ENCODE peak calls at places on chromosomes 5 and 9, in five cellular contexts. One of them, this sample, is unnamed.

GRCh38 chr9:136619742-136620440 is 42.8 kb upstream of the EGFL7 start:
- DNase-seq in astrocyte of the spinal cord: peak; percentile 27
- DNase-seq in cardiac septum: peak; percentile 96
- DNase-seq in T-cell: no peak
- DNase-seq in NCI-H748 treated with DMSO at 0.1 percent for 48 hours: no peak
- DNase-seq in this sample: no peak

GRCh38 chr9:132877447-132877817 is 652 bp downstream of the AK8 start:
- DNase-seq in astrocyte of the spinal cord: no peak
- DNase-seq in cardiac septum: no peak
- DNase-seq in T-cell: no peak
- DNase-seq in NCI-H748 treated with DMSO at 0.1 percent for 48 hours: no peak
- DNase-seq in this sample: no peak

GRCh38 chr9:131473891-131474290 is 28.8 kb upstream of the POMT1 start:
- DNase-seq in astrocyte of the spinal cord: no peak
- DNase-seq in cardiac septum: peak; percentile 58
- DNase-seq in T-cell: no peak
- DNase-seq in NCI-H748 treated with DMSO at 0.1 percent for 48 hours: no peak
- DNase-seq in this sample: no peak

GRCh38 chr9:127991017-127991756 is 10.4 kb upstream of the EEIG1 start:
- DNase-seq in astrocyte of the spinal cord: no peak
- DNase-seq in cardiac septum: no peak
- DNase-seq in T-cell: no peak
- DNase-seq in NCI-H748 treated with DMSO at 0.1 percent for 48 hours: peak; percentile 91
- DNase-seq in this sample: no peak

GRCh38 chr9:134768332-134769083 is 112.1 kb upstream of the FCN2 start:
- DNase-seq in astrocyte of the spinal cord: no peak
- DNase-seq in cardiac septum: no peak
- DNase-seq in T-cell: no peak
- DNase-seq in NCI-H748 treated with DMSO at 0.1 percent for 48 hours: no peak
- DNase-seq in this sample: no peak

GRCh38 chr9:105842023-105842644 is 147.8 kb downstream of the TMEM38B start:
- DNase-seq in astrocyte of the spinal cord: peak; percentile 51
- DNase-seq in cardiac septum: no peak
- DNase-seq in T-cell: no peak
- DNase-seq in NCI-H748 treated with DMSO at 0.1 percent for 48 hours: peak; percentile 45
- DNase-seq in this sample: peak; percentile 60

GRCh38 chr9:7348692-7349091 is 450.9 kb downstream of the DMAC1 start:
- DNase-seq in astrocyte of the spinal cord: no peak
- DNase-seq in cardiac septum: no peak
- DNase-seq in T-cell: no peak
- DNase-seq in NCI-H748 treated with DMSO at 0.1 percent for 48 hours: no peak
- DNase-seq in this sample: no peak

GRCh38 chr5:87780831-87781760 is 368.4 kb upstream of the CCNH start:
- DNase-seq in astrocyte of the spinal cord: peak; percentile 90
- DNase-seq in cardiac septum: peak; percentile 84
- DNase-seq in T-cell: peak; percentile 33
- DNase-seq in NCI-H748 treated with DMSO at 0.1 percent for 48 hours: peak; percentile 88
- DNase-seq in this sample: peak; percentile 87

GRCh38 chr5:117680421-117680820 is 1105.8 kb upstream of the SEMA6A start:
- DNase-seq in astrocyte of the spinal cord: peak; percentile 7
- DNase-seq in cardiac septum: no peak
- DNase-seq in T-cell: no peak
- DNase-seq in NCI-H748 treated with DMSO at 0.1 percent for 48 hours: no peak
- DNase-seq in this sample: no peak

GRCh38 chr9:134165357-134166315 is 1.3 kb upstream of the RNU6ATAC start:
- DNase-seq in astrocyte of the spinal cord: no peak
- DNase-seq in cardiac septum: no peak
- DNase-seq in T-cell: peak; percentile 23
- DNase-seq in NCI-H748 treated with DMSO at 0.1 percent for 48 hours: no peak
- DNase-seq in this sample: no peak

GRCh38 chr5:113380299-113381014 is 54.3 kb downstream of the TSSK1B start:
- DNase-seq in astrocyte of the spinal cord: no peak
- DNase-seq in cardiac septum: no peak
- DNase-seq in T-cell: no peak
- DNase-seq in NCI-H748 treated with DMSO at 0.1 percent for 48 hours: no peak
- DNase-seq in this sample: no peak

GRCh38 chr5:123278284-123278683 is 144.9 kb downstream of the CEP120 start:
- DNase-seq in astrocyte of the spinal cord: no peak
- DNase-seq in cardiac septum: no peak
- DNase-seq in T-cell: no peak
- DNase-seq in NCI-H748 treated with DMSO at 0.1 percent for 48 hours: no peak
- DNase-seq in this sample: no peak

GRCh38 chr9:91740713-91741112 is 209.3 kb downstream of the ROR2 start:
- DNase-seq in astrocyte of the spinal cord: peak; percentile 39
- DNase-seq in cardiac septum: no peak
- DNase-seq in T-cell: no peak
- DNase-seq in NCI-H748 treated with DMSO at 0.1 percent for 48 hours: no peak
- DNase-seq in this sample: no peak

GRCh38 chr5:173498286-173498685 is 118.2 kb downstream of the BOD1 start:
- DNase-seq in astrocyte of the spinal cord: peak; percentile 67
- DNase-seq in cardiac septum: no peak
- DNase-seq in T-cell: no peak
- DNase-seq in NCI-H748 treated with DMSO at 0.1 percent for 48 hours: no peak
- DNase-seq in this sample: no peak

GRCh38 chr5:51567636-51568035 is 184.4 kb downstream of the ISL1 start:
- DNase-seq in astrocyte of the spinal cord: no peak
- DNase-seq in cardiac septum: no peak
- DNase-seq in T-cell: no peak
- DNase-seq in NCI-H748 treated with DMSO at 0.1 percent for 48 hours: no peak
- DNase-seq in this sample: no peak

GRCh38 chr5:34923694-34924461 is 5.5 kb upstream of the DNAJC21 start:
- DNase-seq in astrocyte of the spinal cord: peak; percentile 94
- DNase-seq in cardiac septum: no peak
- DNase-seq in T-cell: no peak
- DNase-seq in NCI-H748 treated with DMSO at 0.1 percent for 48 hours: no peak
- DNase-seq in this sample: peak; percentile 72

GRCh38 chr9:16275795-16276624 is 594.5 kb downstream of the BNC2 start:
- DNase-seq in astrocyte of the spinal cord: no peak
- DNase-seq in cardiac septum: no peak
- DNase-seq in T-cell: no peak
- DNase-seq in NCI-H748 treated with DMSO at 0.1 percent for 48 hours: no peak
- DNase-seq in this sample: no peak